ENCODE peak calls at places on chromosomes 6 and 20, in eight cellular contexts. Q is GM03348; S is fibroblast of mammary gland; J is germinal center; X is CD8-positive, alpha-beta T cell; E is iPS-NIHi11; Z is kidney epithelial cell; L is anterior cingulate cortex. G is an unnamed sample.

GRCh38 chr20:18856873-18857272 is 43.3 kb downstream of the SCP2D1 start:
- DNase-seq in L (no peak), X (no peak), J (no peak), S (no peak), E (peak), Z (no peak), Q (no peak), G (no peak)

GRCh38 chr20:62824476-62825287 is 7.8 kb downstream of the COL9A3 start:
- DNase-seq in E (peak), L (no peak), X (no peak), S (no peak), J (peak), Q (peak), Z (no peak), G (no peak)

GRCh38 chr20:64160118-64160517 is 4.1 kb upstream of the MYT1 start:
- DNase-seq in L (no peak), Q (no peak), X (no peak), Z (no peak), J (no peak), S (no peak), E (no peak), G (no peak)

GRCh38 chr6:116518621-116519020 is 7.2 kb downstream of the CALHM5 start:
- DNase-seq in S (peak), L (no peak), Z (no peak), Q (no peak), X (no peak), J (no peak), E (no peak), G (no peak)

GRCh38 chr6:163820745-163821456 is 406.4 kb downstream of the QKI start:
- DNase-seq in E (no peak), S (no peak), Z (no peak), L (no peak), Q (no peak), X (no peak), J (no peak), G (no peak)

GRCh38 chr6:53728570-53729194 is 63.1 kb upstream of the KLHL31 start:
- DNase-seq in Z (no peak), J (peak), Q (peak), X (peak), L (no peak), S (peak), E (peak), G (no peak)

GRCh38 chr6:107539409-107539808 is 49.5 kb downstream of the SOBP start:
- DNase-seq in Z (peak), J (no peak), Q (no peak), L (no peak), S (no peak), X (no peak), E (no peak), G (no peak)

GRCh38 chr6:69617163-69617562 is 179.6 kb downstream of the LMBRD1 start:
- DNase-seq in J (no peak), X (no peak), L (no peak), E (no peak), Q (no peak), S (no peak), Z (no peak), G (no peak)

GRCh38 chr20:41169791-41170351 is 32.5 kb downstream of the PLCG1 start:
- DNase-seq in E (no peak), X (no peak), S (peak), J (no peak), Z (no peak), Q (peak), L (no peak), G (no peak)

GRCh38 chr20:23131766-23132165 is 45.6 kb upstream of the CD93 start:
- DNase-seq in Z (no peak), X (no peak), J (no peak), S (no peak), L (no peak), Q (no peak), E (no peak), G (no peak)

GRCh38 chr20:19583532-19584175 is 174.4 kb upstream of the RIN2 start:
- DNase-seq in S (peak), L (peak), Q (peak), E (peak), X (peak), J (peak), Z (no peak), G (peak)

GRCh38 chr6:150876598-150876997 is 11.1 kb downstream of the MTHFD1L start:
- DNase-seq in L (peak), S (peak), Z (no peak), Q (no peak), J (no peak), X (no peak), E (no peak), G (no peak)

GRCh38 chr20:58446264-58446937 is 57.4 kb downstream of the VAPB start:
- DNase-seq in L (no peak), Q (no peak), J (no peak), E (no peak), S (no peak), X (no peak), Z (no peak), G (no peak)

GRCh38 chr6:86938814-86939213 is 1.5 kb downstream of the HTR1E start:
- DNase-seq in L (no peak), J (no peak), S (no peak), Z (no peak), E (no peak), Q (no peak), X (no peak), G (no peak)

G was measured in HS-27A.